ENCODE peak calls at places on chromosomes 4 and X, in five cellular contexts. E is GM12891, S is ecto neural progenitor cell, I is mucosa of gallbladder, W is G401. M is an unnamed sample.

GRCh38 chr4:7397206-7398103 is 37.3 kb downstream of the PSAPL1 start:
- DNase-seq in S (peak; percentile 42), E (no peak), W (no peak), I (no peak), M (no peak)

GRCh38 chr4:145341381-145341780 is 140.3 kb upstream of the SMAD1 start:
- DNase-seq in E (no peak), S (no peak), I (no peak), W (no peak), M (no peak)

GRCh38 chr4:109998867-109999303 is 86.2 kb downstream of the EGF start:
- DNase-seq in E (peak; percentile 28), S (no peak), W (peak; percentile 63), I (peak; percentile 34), M (peak; percentile 39)

GRCh38 chrX:13398073-13398823 is 78.4 kb upstream of the ATXN3L start:
- DNase-seq in S (no peak), I (peak; percentile 76), E (no peak), W (peak; percentile 58), M (no peak)

GRCh38 chr4:114384629-114385028 is 214.0 kb upstream of the UGT8 start:
- DNase-seq in I (no peak), E (no peak), S (no peak), W (peak; percentile 70), M (peak; percentile 10)

GRCh38 chr4:188127157-188127874 is 11.9 kb upstream of the TRIML1 start:
- DNase-seq in I (no peak), S (no peak), W (no peak), E (no peak), M (no peak)

GRCh38 chr4:41359069-41359769 is 102.5 kb downstream of the UCHL1 start:
- DNase-seq in I (no peak), S (peak; percentile 62), W (no peak), E (no peak), M (peak; percentile 38)

GRCh38 chr4:100590308-100590707 is 72.5 kb upstream of the EMCN start:
- DNase-seq in E (no peak), W (no peak), I (no peak), S (no peak), M (no peak)

GRCh38 chr4:118265312-118266144 is 87.3 kb downstream of the PRSS12 start:
- DNase-seq in W (no peak), I (peak; percentile 37), S (no peak), E (no peak), M (peak; percentile 43)

GRCh38 chr4:131091896-131092295 is 1995.9 kb downstream of the C4orf33 start:
- DNase-seq in S (no peak), W (peak; percentile 9), E (no peak), I (no peak), M (no peak)

GRCh38 chrX:149504226-149504914 is 736 bp downstream of the IDS start:
- DNase-seq in W (peak; percentile 47), E (peak; percentile 28), S (peak; percentile 54), I (no peak), M (peak; percentile 35)

GRCh38 chr4:1843852-1844251 is 12.1 kb downstream of the LETM1 start:
- DNase-seq in S (no peak), E (no peak), I (no peak), W (peak; percentile 59), M (no peak)

GRCh38 chr4:55354648-55355047 is 8.6 kb downstream of the SRD5A3 start:
- DNase-seq in I (no peak), S (no peak), E (no peak), W (no peak), M (no peak)

GRCh38 chrX:129808829-129809745 is 29.3 kb downstream of the SASH3 start:
- DNase-seq in E (no peak), S (no peak), I (no peak), W (no peak), M (no peak)

GRCh38 chr4:37567781-37568180 is 118.4 kb downstream of the RELL1 start:
- DNase-seq in I (no peak), S (no peak), W (no peak), E (no peak), M (no peak)

GRCh38 chr4:71130827-71131603 is 137.6 kb downstream of the DCK start:
- DNase-seq in I (peak; percentile 26), W (peak; percentile 57), S (no peak), E (no peak), M (no peak)

GRCh38 chr4:156999175-156999517 is 27.5 kb upstream of the PDGFC start:
- DNase-seq in W (no peak), I (peak; percentile 85), S (no peak), E (no peak), M (no peak)

GRCh38 chrX:11423362-11423818 is 130.2 kb downstream of the AMELX start:
- DNase-seq in S (no peak), I (no peak), E (no peak), W (no peak), M (no peak)

GRCh38 chrX:149979126-149979644 is 40.9 kb upstream of the EOLA2 start:
- DNase-seq in I (no peak), S (no peak), W (no peak), E (no peak), M (no peak)